ENCODE peak calls at places on chromosomes 16 and 17, in seven cellular contexts. One of them, this sample, is unnamed.

GRCh38 chr17:4920351-4921048 is 11.6 kb upstream of the GP1BA start:
- DNase-seq in fibroblast of pulmonary artery: peak
- DNase-seq in colonic mucosa: no peak
- DNase-seq in naive thymus-derived CD4-positive, alpha-beta T cell: no peak
- DNase-seq in cardiac fibroblast: peak
- DNase-seq in CD8-positive, alpha-beta memory T cell: no peak
- DNase-seq in CD4-positive, alpha-beta memory T cell: no peak
- DNase-seq in this sample: no peak

GRCh38 chr17:66570353-66571195 is 264.3 kb upstream of the CACNG5 start:
- DNase-seq in fibroblast of pulmonary artery: no peak
- DNase-seq in colonic mucosa: no peak
- DNase-seq in naive thymus-derived CD4-positive, alpha-beta T cell: no peak
- DNase-seq in cardiac fibroblast: no peak
- DNase-seq in CD8-positive, alpha-beta memory T cell: no peak
- DNase-seq in CD4-positive, alpha-beta memory T cell: no peak
- DNase-seq in this sample: no peak

GRCh38 chr16:65409505-65409904 is 287.6 kb upstream of the CDH11 start:
- DNase-seq in fibroblast of pulmonary artery: no peak
- DNase-seq in colonic mucosa: no peak
- DNase-seq in naive thymus-derived CD4-positive, alpha-beta T cell: no peak
- DNase-seq in cardiac fibroblast: no peak
- DNase-seq in CD8-positive, alpha-beta memory T cell: no peak
- DNase-seq in CD4-positive, alpha-beta memory T cell: no peak
- DNase-seq in this sample: no peak

GRCh38 chr16:228917-229730 is at the start of gene LUC7L:
- DNase-seq in fibroblast of pulmonary artery: peak
- DNase-seq in colonic mucosa: peak
- DNase-seq in naive thymus-derived CD4-positive, alpha-beta T cell: peak
- DNase-seq in cardiac fibroblast: peak
- DNase-seq in CD8-positive, alpha-beta memory T cell: peak
- DNase-seq in CD4-positive, alpha-beta memory T cell: peak
- DNase-seq in this sample: peak

GRCh38 chr16:81798311-81799137 is 19.4 kb downstream of the PLCG2 start:
- DNase-seq in fibroblast of pulmonary artery: no peak
- DNase-seq in colonic mucosa: no peak
- DNase-seq in naive thymus-derived CD4-positive, alpha-beta T cell: no peak
- DNase-seq in cardiac fibroblast: no peak
- DNase-seq in CD8-positive, alpha-beta memory T cell: no peak
- DNase-seq in CD4-positive, alpha-beta memory T cell: no peak
- DNase-seq in this sample: peak

GRCh38 chr16:89498839-89499238 is 8.5 kb upstream of the ANKRD11 start:
- DNase-seq in fibroblast of pulmonary artery: no peak
- DNase-seq in colonic mucosa: no peak
- DNase-seq in naive thymus-derived CD4-positive, alpha-beta T cell: no peak
- DNase-seq in cardiac fibroblast: no peak
- DNase-seq in CD8-positive, alpha-beta memory T cell: no peak
- DNase-seq in CD4-positive, alpha-beta memory T cell: no peak
- DNase-seq in this sample: no peak

GRCh38 chr17:51228177-51228576 is 31.7 kb downstream of the MBTD1 start:
- DNase-seq in fibroblast of pulmonary artery: peak
- DNase-seq in colonic mucosa: no peak
- DNase-seq in naive thymus-derived CD4-positive, alpha-beta T cell: no peak
- DNase-seq in cardiac fibroblast: peak
- DNase-seq in CD8-positive, alpha-beta memory T cell: no peak
- DNase-seq in CD4-positive, alpha-beta memory T cell: no peak
- DNase-seq in this sample: no peak

GRCh38 chr17:80649672-80650338 is 105.2 kb downstream of the RPTOR start:
- DNase-seq in fibroblast of pulmonary artery: peak
- DNase-seq in colonic mucosa: no peak
- DNase-seq in naive thymus-derived CD4-positive, alpha-beta T cell: no peak
- DNase-seq in cardiac fibroblast: peak
- DNase-seq in CD8-positive, alpha-beta memory T cell: peak
- DNase-seq in CD4-positive, alpha-beta memory T cell: peak
- DNase-seq in this sample: no peak

GRCh38 chr17:34721326-34721725 is 141.9 kb downstream of the TMEM132E start:
- DNase-seq in fibroblast of pulmonary artery: no peak
- DNase-seq in colonic mucosa: no peak
- DNase-seq in naive thymus-derived CD4-positive, alpha-beta T cell: no peak
- DNase-seq in cardiac fibroblast: no peak
- DNase-seq in CD8-positive, alpha-beta memory T cell: no peak
- DNase-seq in CD4-positive, alpha-beta memory T cell: no peak
- DNase-seq in this sample: no peak

GRCh38 chr16:12458591-12459400 is 344.9 kb downstream of the CPPED1 start:
- DNase-seq in fibroblast of pulmonary artery: no peak
- DNase-seq in colonic mucosa: no peak
- DNase-seq in naive thymus-derived CD4-positive, alpha-beta T cell: no peak
- DNase-seq in cardiac fibroblast: no peak
- DNase-seq in CD8-positive, alpha-beta memory T cell: peak
- DNase-seq in CD4-positive, alpha-beta memory T cell: no peak
- DNase-seq in this sample: peak

GRCh38 chr16:75198135-75198600 is 8.8 kb downstream of the CTRB2 start:
- DNase-seq in fibroblast of pulmonary artery: peak
- DNase-seq in colonic mucosa: no peak
- DNase-seq in naive thymus-derived CD4-positive, alpha-beta T cell: no peak
- DNase-seq in cardiac fibroblast: peak
- DNase-seq in CD8-positive, alpha-beta memory T cell: no peak
- DNase-seq in CD4-positive, alpha-beta memory T cell: no peak
- DNase-seq in this sample: no peak

GRCh38 chr17:27333410-27333980 is 39.6 kb downstream of the WSB1 start:
- DNase-seq in fibroblast of pulmonary artery: no peak
- DNase-seq in colonic mucosa: no peak
- DNase-seq in naive thymus-derived CD4-positive, alpha-beta T cell: no peak
- DNase-seq in cardiac fibroblast: no peak
- DNase-seq in CD8-positive, alpha-beta memory T cell: peak
- DNase-seq in CD4-positive, alpha-beta memory T cell: no peak
- DNase-seq in this sample: no peak

GRCh38 chr17:71634376-71634775 is 486.4 kb upstream of the SOX9 start:
- DNase-seq in fibroblast of pulmonary artery: no peak
- DNase-seq in colonic mucosa: no peak
- DNase-seq in naive thymus-derived CD4-positive, alpha-beta T cell: no peak
- DNase-seq in cardiac fibroblast: no peak
- DNase-seq in CD8-positive, alpha-beta memory T cell: no peak
- DNase-seq in CD4-positive, alpha-beta memory T cell: no peak
- DNase-seq in this sample: no peak

GRCh38 chr16:1639840-1640239 is 27.7 kb downstream of the CRAMP1 start:
- DNase-seq in fibroblast of pulmonary artery: no peak
- DNase-seq in colonic mucosa: no peak
- DNase-seq in naive thymus-derived CD4-positive, alpha-beta T cell: no peak
- DNase-seq in cardiac fibroblast: no peak
- DNase-seq in CD8-positive, alpha-beta memory T cell: no peak
- DNase-seq in CD4-positive, alpha-beta memory T cell: no peak
- DNase-seq in this sample: no peak
- H3K4me3 ChIP-seq in fibroblast of pulmonary artery: no peak
- H3K4me3 ChIP-seq in colonic mucosa: no peak
- H3K4me3 ChIP-seq in naive thymus-derived CD4-positive, alpha-beta T cell: no peak
- H3K4me3 ChIP-seq in cardiac fibroblast: no peak
- H3K4me3 ChIP-seq in CD8-positive, alpha-beta memory T cell: no peak
- H3K4me3 ChIP-seq in CD4-positive, alpha-beta memory T cell: no peak
- H3K4me3 ChIP-seq in this sample: no peak

DNA sequence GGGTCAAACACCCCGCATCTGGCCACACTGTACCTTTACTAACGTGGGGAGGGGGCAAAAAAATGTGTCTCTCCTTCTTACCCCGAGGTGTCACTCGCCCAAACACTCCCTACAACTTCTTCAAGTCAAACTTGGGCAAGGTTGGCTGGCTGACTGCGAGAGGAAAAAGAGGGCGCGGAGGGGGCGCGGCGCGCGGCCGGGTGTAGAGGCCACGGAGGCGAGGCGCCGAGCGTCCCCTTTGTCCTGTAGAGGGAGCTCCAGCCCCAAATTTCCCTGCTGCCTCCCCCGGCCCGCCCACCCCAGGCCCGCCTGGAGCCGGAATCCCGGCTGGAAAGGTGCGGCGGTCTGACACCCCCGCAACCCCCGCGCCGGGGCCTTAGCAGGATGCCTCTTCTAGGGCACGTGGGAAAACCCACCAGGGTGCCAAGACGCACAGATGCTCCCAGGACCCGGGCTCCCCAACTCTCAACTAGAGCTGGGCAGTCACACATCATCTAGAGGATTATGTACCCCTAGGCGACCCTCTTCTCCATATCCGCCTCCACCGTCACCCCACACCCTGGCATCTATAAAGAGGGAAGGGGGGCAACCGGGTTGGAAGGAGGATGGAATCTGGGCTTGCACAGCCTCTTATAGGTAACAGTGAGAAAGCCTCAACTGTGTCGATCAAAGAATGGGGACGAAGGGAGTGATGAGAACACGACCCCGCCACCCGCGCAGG is 4.2 kb downstream of the IRX3 start:
- DNase-seq in fibroblast of pulmonary artery: peak
- DNase-seq in colonic mucosa: peak
- DNase-seq in naive thymus-derived CD4-positive, alpha-beta T cell: no peak
- DNase-seq in cardiac fibroblast: peak
- DNase-seq in CD8-positive, alpha-beta memory T cell: no peak
- DNase-seq in CD4-positive, alpha-beta memory T cell: no peak
- DNase-seq in this sample: no peak
- H3K4me3 ChIP-seq in fibroblast of pulmonary artery: peak
- H3K4me3 ChIP-seq in colonic mucosa: peak
- H3K4me3 ChIP-seq in naive thymus-derived CD4-positive, alpha-beta T cell: no peak
- H3K4me3 ChIP-seq in cardiac fibroblast: no peak
- H3K4me3 ChIP-seq in CD8-positive, alpha-beta memory T cell: no peak
- H3K4me3 ChIP-seq in CD4-positive, alpha-beta memory T cell: no peak
- H3K4me3 ChIP-seq in this sample: no peak

GRCh38 chr16:53876811-53877210 is 172.9 kb downstream of the FTO start:
- DNase-seq in fibroblast of pulmonary artery: no peak
- DNase-seq in colonic mucosa: no peak
- DNase-seq in naive thymus-derived CD4-positive, alpha-beta T cell: no peak
- DNase-seq in cardiac fibroblast: no peak
- DNase-seq in CD8-positive, alpha-beta memory T cell: no peak
- DNase-seq in CD4-positive, alpha-beta memory T cell: no peak
- DNase-seq in this sample: no peak
- H3K4me3 ChIP-seq in fibroblast of pulmonary artery: no peak
- H3K4me3 ChIP-seq in colonic mucosa: no peak
- H3K4me3 ChIP-seq in naive thymus-derived CD4-positive, alpha-beta T cell: no peak
- H3K4me3 ChIP-seq in cardiac fibroblast: no peak
- H3K4me3 ChIP-seq in CD8-positive, alpha-beta memory T cell: no peak
- H3K4me3 ChIP-seq in CD4-positive, alpha-beta memory T cell: no peak
- H3K4me3 ChIP-seq in this sample: no peak

GRCh38 chr17:3738562-3739295 is 15.0 kb downstream of the HASPIN start:
- DNase-seq in fibroblast of pulmonary artery: no peak
- DNase-seq in colonic mucosa: peak
- DNase-seq in naive thymus-derived CD4-positive, alpha-beta T cell: no peak
- DNase-seq in cardiac fibroblast: no peak
- DNase-seq in CD8-positive, alpha-beta memory T cell: peak
- DNase-seq in CD4-positive, alpha-beta memory T cell: peak
- DNase-seq in this sample: peak

GRCh38 chr17:3740611-3741073 is 16.9 kb downstream of the HASPIN start:
- DNase-seq in fibroblast of pulmonary artery: no peak
- DNase-seq in colonic mucosa: no peak
- DNase-seq in naive thymus-derived CD4-positive, alpha-beta T cell: no peak
- DNase-seq in cardiac fibroblast: no peak
- DNase-seq in CD8-positive, alpha-beta memory T cell: peak
- DNase-seq in CD4-positive, alpha-beta memory T cell: peak
- DNase-seq in this sample: peak

GRCh38 chr17:3735515-3735914 is 11.8 kb downstream of the HASPIN start:
- DNase-seq in fibroblast of pulmonary artery: no peak
- DNase-seq in colonic mucosa: no peak
- DNase-seq in naive thymus-derived CD4-positive, alpha-beta T cell: no peak
- DNase-seq in cardiac fibroblast: no peak
- DNase-seq in CD8-positive, alpha-beta memory T cell: no peak
- DNase-seq in CD4-positive, alpha-beta memory T cell: no peak
- DNase-seq in this sample: no peak

GRCh38 chr17:3744032-3744431 is 20.3 kb downstream of the HASPIN start:
- DNase-seq in fibroblast of pulmonary artery: no peak
- DNase-seq in colonic mucosa: no peak
- DNase-seq in naive thymus-derived CD4-positive, alpha-beta T cell: no peak
- DNase-seq in cardiac fibroblast: no peak
- DNase-seq in CD8-positive, alpha-beta memory T cell: no peak
- DNase-seq in CD4-positive, alpha-beta memory T cell: no peak
- DNase-seq in this sample: no peak

DNA sequence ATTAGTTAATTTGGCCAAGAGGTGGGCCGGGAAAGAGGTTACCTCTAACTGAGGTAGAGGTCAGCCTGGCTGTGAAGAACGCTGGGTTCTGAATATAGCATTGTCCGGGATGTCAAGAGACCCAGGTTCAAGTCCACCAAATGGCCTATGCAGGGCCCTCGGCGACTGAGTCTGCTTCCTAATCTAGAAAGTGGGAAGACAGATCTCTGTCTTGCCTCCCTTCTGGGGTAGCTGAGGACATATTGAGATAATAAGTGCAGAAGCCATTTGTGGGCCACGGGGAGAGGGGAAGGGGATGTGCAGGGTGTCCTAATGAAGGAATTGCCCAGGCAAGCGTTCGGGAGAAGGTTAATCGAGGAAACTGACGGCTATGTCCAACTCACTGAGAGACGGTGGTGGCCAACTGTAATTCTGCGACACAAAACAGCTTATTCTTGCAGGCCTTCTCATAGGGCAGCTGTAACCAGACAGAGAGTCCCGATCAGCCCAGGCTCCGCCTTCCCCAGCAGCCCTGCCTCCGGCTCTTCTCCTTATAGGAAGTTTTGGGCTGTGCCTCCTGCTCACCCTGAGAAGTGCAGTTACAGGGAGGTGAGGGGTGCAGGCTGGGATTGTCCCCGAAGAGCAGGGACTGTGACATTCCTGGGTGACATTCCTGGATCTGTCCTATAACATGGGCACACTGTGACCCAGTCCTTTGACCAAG is 15.9 kb downstream of the HASPIN start:
- DNase-seq in fibroblast of pulmonary artery: no peak
- DNase-seq in colonic mucosa: no peak
- DNase-seq in naive thymus-derived CD4-positive, alpha-beta T cell: no peak
- DNase-seq in cardiac fibroblast: no peak
- DNase-seq in CD8-positive, alpha-beta memory T cell: no peak
- DNase-seq in CD4-positive, alpha-beta memory T cell: no peak
- DNase-seq in this sample: no peak
- H3K4me3 ChIP-seq in fibroblast of pulmonary artery: no peak
- H3K4me3 ChIP-seq in colonic mucosa: no peak
- H3K4me3 ChIP-seq in naive thymus-derived CD4-positive, alpha-beta T cell: no peak
- H3K4me3 ChIP-seq in cardiac fibroblast: no peak
- H3K4me3 ChIP-seq in CD8-positive, alpha-beta memory T cell: no peak
- H3K4me3 ChIP-seq in CD4-positive, alpha-beta memory T cell: no peak
- H3K4me3 ChIP-seq in this sample: no peak

GRCh38 chr17:73647331-73647730 is 3.1 kb upstream of the SDK2 start:
- DNase-seq in fibroblast of pulmonary artery: no peak
- DNase-seq in colonic mucosa: no peak
- DNase-seq in naive thymus-derived CD4-positive, alpha-beta T cell: no peak
- DNase-seq in cardiac fibroblast: no peak
- DNase-seq in CD8-positive, alpha-beta memory T cell: no peak
- DNase-seq in CD4-positive, alpha-beta memory T cell: no peak
- DNase-seq in this sample: no peak
- H3K4me3 ChIP-seq in fibroblast of pulmonary artery: no peak
- H3K4me3 ChIP-seq in colonic mucosa: no peak
- H3K4me3 ChIP-seq in naive thymus-derived CD4-positive, alpha-beta T cell: no peak
- H3K4me3 ChIP-seq in cardiac fibroblast: no peak
- H3K4me3 ChIP-seq in CD8-positive, alpha-beta memory T cell: no peak
- H3K4me3 ChIP-seq in CD4-positive, alpha-beta memory T cell: no peak
- H3K4me3 ChIP-seq in this sample: no peak

This sample was measured in Jurkat, Clone E6-1.